ENCODE peak calls at places on chromosomes 5 and 9, in four cellular contexts. One of them, this sample, is unnamed.

GRCh38 chr5:126599499-126599898 is 1.2 kb upstream of the PHAX start:
- DNase-seq in colonic mucosa: no peak
- DNase-seq in PC-3: no peak
- DNase-seq in A549: no peak
- DNase-seq in this sample: no peak

GRCh38 chr5:72767289-72768010 is 49.0 kb upstream of the TNPO1 start:
- DNase-seq in colonic mucosa: no peak
- DNase-seq in A549: peak
- DNase-seq in PC-3: peak
- DNase-seq in this sample: no peak

GRCh38 chr9:3437031-3437430 is 88.8 kb downstream of the RFX3 start:
- DNase-seq in PC-3: no peak
- DNase-seq in colonic mucosa: no peak
- DNase-seq in A549: no peak
- DNase-seq in this sample: no peak

GRCh38 chr9:137723396-137724113 is 104.8 kb downstream of the EHMT1 start:
- DNase-seq in A549: no peak
- DNase-seq in PC-3: no peak
- DNase-seq in colonic mucosa: no peak
- DNase-seq in this sample: no peak

GRCh38 chr9:132237481-132237880 is 75.6 kb downstream of the NTNG2 start:
- DNase-seq in colonic mucosa: no peak
- DNase-seq in A549: peak
- DNase-seq in PC-3: peak
- DNase-seq in this sample: no peak

GRCh38 chr5:1997640-1998347 is 115.1 kb upstream of the IRX4 start:
- DNase-seq in A549: no peak
- DNase-seq in colonic mucosa: no peak
- DNase-seq in PC-3: no peak
- DNase-seq in this sample: no peak

GRCh38 chr5:132264546-132265335 is 7.2 kb downstream of the PDLIM4 start:
- DNase-seq in PC-3: no peak
- DNase-seq in colonic mucosa: peak
- DNase-seq in A549: no peak
- DNase-seq in this sample: no peak

GRCh38 chr5:21810737-21811316 is 1042.3 kb downstream of the CDH12 start:
- DNase-seq in A549: peak
- DNase-seq in colonic mucosa: no peak
- DNase-seq in PC-3: peak
- DNase-seq in this sample: peak

GRCh38 chr9:1869843-1870242 is 145.3 kb upstream of the SMARCA2 start:
- DNase-seq in PC-3: peak
- DNase-seq in colonic mucosa: peak
- DNase-seq in A549: peak
- DNase-seq in this sample: no peak

GRCh38 chr9:16417749-16418148 is 452.7 kb downstream of the BNC2 start:
- DNase-seq in colonic mucosa: no peak
- DNase-seq in A549: no peak
- DNase-seq in PC-3: no peak
- DNase-seq in this sample: no peak

GRCh38 chr5:51471642-51472041 is 88.4 kb downstream of the ISL1 start:
- DNase-seq in colonic mucosa: no peak
- DNase-seq in PC-3: no peak
- DNase-seq in A549: no peak
- DNase-seq in this sample: no peak

GRCh38 chr9:125587819-125588460 is 119.1 kb downstream of the MAPKAP1 start:
- DNase-seq in PC-3: no peak
- DNase-seq in A549: no peak
- DNase-seq in colonic mucosa: no peak
- DNase-seq in this sample: no peak

GRCh38 chr5:117218789-117219188 is 644.2 kb upstream of the SEMA6A start:
- DNase-seq in PC-3: peak
- DNase-seq in A549: no peak
- DNase-seq in colonic mucosa: no peak
- DNase-seq in this sample: no peak

GRCh38 chr5:69265931-69266330 is 31.2 kb downstream of the CDK7 start:
- DNase-seq in PC-3: peak
- DNase-seq in colonic mucosa: no peak
- DNase-seq in A549: no peak
- DNase-seq in this sample: no peak
- TF ChIP-seq CTCF in PC-3: peak
- TF ChIP-seq CTCF in colonic mucosa: peak
- TF ChIP-seq CTCF in A549: no peak
- TF ChIP-seq CTCF in this sample: peak

DNA sequence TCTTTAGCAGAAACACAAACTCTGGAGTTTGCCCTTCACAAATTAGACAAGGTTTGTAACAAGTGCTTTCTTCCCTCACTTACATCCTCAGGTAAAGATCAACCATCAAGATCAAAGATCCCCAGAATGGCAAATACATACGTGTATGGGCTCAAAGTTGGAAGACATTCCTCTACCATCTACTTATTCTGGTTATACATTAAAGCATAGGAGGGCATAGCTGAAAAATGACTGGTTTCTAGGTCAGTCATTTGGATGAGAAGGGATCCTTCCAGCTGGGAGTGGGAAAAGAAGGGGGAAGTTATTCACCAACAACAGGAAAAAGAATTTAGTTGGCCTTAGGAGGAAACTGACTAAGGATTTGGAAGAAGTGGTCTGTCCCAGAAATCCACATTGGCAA is 1.9 kb downstream of the DAB2 start:
- DNase-seq in A549: no peak
- DNase-seq in colonic mucosa: no peak
- DNase-seq in PC-3: no peak
- DNase-seq in this sample: no peak
- H3K27ac ChIP-seq in A549: peak
- H3K27ac ChIP-seq in colonic mucosa: peak
- H3K27ac ChIP-seq in PC-3: peak
- H3K27ac ChIP-seq in this sample: no peak

DNA sequence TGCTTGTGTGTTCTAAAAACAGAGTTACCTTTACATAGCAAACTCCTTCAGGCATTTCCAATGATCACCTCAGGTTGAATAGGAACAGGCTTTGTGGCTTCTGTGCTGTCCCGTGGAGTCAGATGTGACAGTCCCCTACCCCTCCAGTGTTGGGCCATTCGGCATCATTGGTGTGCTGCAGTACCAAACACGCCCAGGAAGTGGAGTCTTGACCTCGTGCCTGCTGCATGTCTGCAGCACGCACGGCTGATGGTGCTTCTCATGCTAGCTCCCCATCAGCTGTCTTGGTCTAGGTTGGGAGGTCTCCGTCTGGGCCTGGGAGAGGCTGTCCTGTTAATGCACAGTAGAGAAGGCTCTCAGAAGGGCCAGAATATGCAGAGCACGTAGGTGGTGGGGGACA is 42.5 kb upstream of the PHF2 start:
- DNase-seq in A549: peak
- DNase-seq in colonic mucosa: no peak
- DNase-seq in PC-3: no peak
- DNase-seq in this sample: no peak
- TF ChIP-seq CTCF in A549: no peak
- TF ChIP-seq CTCF in colonic mucosa: no peak
- TF ChIP-seq CTCF in PC-3: no peak
- TF ChIP-seq CTCF in this sample: no peak

DNA sequence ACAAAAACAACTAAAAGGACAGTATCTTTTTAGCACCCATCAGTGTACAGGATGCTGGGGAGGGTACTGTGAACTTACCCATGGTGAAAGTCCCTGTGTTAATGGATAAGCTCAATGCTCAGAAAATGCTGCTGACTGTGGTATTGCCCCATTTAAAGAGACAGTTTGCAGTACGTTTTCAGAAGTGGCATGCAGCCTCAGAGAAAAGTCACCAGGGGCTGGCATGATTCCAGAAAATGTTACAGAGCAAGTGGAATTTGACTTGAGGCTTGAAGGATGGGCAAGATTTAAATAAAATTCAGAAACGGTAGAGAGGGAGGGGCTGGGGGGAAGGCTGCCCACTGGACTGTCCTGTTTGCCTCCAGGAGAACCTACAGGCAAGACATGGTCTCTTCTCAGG is 7.2 kb downstream of the S1PR3 start:
- DNase-seq in A549: no peak
- DNase-seq in PC-3: peak
- DNase-seq in colonic mucosa: no peak
- DNase-seq in this sample: no peak
- H3K27ac ChIP-seq in A549: peak
- H3K27ac ChIP-seq in PC-3: no peak
- H3K27ac ChIP-seq in colonic mucosa: no peak
- H3K27ac ChIP-seq in this sample: no peak

GRCh38 chr5:82421119-82421518 is 143.0 kb upstream of the RPS23 start:
- DNase-seq in A549: peak
- DNase-seq in PC-3: peak
- DNase-seq in colonic mucosa: no peak
- DNase-seq in this sample: peak
- TF ChIP-seq CTCF in A549: no peak
- TF ChIP-seq CTCF in PC-3: peak
- TF ChIP-seq CTCF in colonic mucosa: no peak
- TF ChIP-seq CTCF in this sample: no peak